ENCODE peak calls at places on chromosome 3, in nine cellular contexts. One of them, this sample, is unnamed.

GRCh38 chr3:184085389-184085852 is 11.4 kb upstream of the HTR3E start:
- DNase-seq in OCI-LY7: no peak
- DNase-seq in heart left ventricle: no peak
- DNase-seq in tibial artery: no peak
- DNase-seq in AG04450: no peak
- DNase-seq in spleen: no peak
- DNase-seq in endodermal cell: no peak
- DNase-seq in left lung: no peak
- DNase-seq in thoracic aorta: no peak
- DNase-seq in this sample: no peak

GRCh38 chr3:126961191-126961790 is 21.6 kb upstream of the PLXNA1 start:
- DNase-seq in OCI-LY7: no peak
- DNase-seq in heart left ventricle: peak
- DNase-seq in tibial artery: peak
- DNase-seq in AG04450: no peak
- DNase-seq in spleen: peak
- DNase-seq in endodermal cell: no peak
- DNase-seq in left lung: peak
- DNase-seq in thoracic aorta: peak
- DNase-seq in this sample: peak

GRCh38 chr3:38019658-38020341 is 9.6 kb downstream of the PLCD1 start:
- DNase-seq in OCI-LY7: no peak
- DNase-seq in heart left ventricle: peak
- DNase-seq in tibial artery: no peak
- DNase-seq in AG04450: no peak
- DNase-seq in spleen: no peak
- DNase-seq in endodermal cell: peak
- DNase-seq in left lung: peak
- DNase-seq in thoracic aorta: no peak
- DNase-seq in this sample: no peak

GRCh38 chr3:57856675-57857074 is 100.6 kb downstream of the SLMAP start:
- DNase-seq in OCI-LY7: peak
- DNase-seq in heart left ventricle: no peak
- DNase-seq in tibial artery: no peak
- DNase-seq in AG04450: no peak
- DNase-seq in spleen: no peak
- DNase-seq in endodermal cell: no peak
- DNase-seq in left lung: no peak
- DNase-seq in thoracic aorta: no peak
- DNase-seq in this sample: no peak

GRCh38 chr3:102174312-102174712 is 260.5 kb upstream of the ZPLD1 start:
- DNase-seq in OCI-LY7: no peak
- DNase-seq in heart left ventricle: no peak
- DNase-seq in tibial artery: no peak
- DNase-seq in AG04450: peak
- DNase-seq in spleen: no peak
- DNase-seq in endodermal cell: no peak
- DNase-seq in left lung: no peak
- DNase-seq in thoracic aorta: no peak
- DNase-seq in this sample: peak

GRCh38 chr3:178205750-178206149 is 330.5 kb upstream of the KCNMB2 start:
- DNase-seq in OCI-LY7: no peak
- DNase-seq in heart left ventricle: no peak
- DNase-seq in tibial artery: no peak
- DNase-seq in AG04450: peak
- DNase-seq in spleen: no peak
- DNase-seq in endodermal cell: no peak
- DNase-seq in left lung: no peak
- DNase-seq in thoracic aorta: no peak
- DNase-seq in this sample: no peak

GRCh38 chr3:126540342-126540849 is 16.4 kb downstream of the CHST13 start:
- DNase-seq in OCI-LY7: no peak
- DNase-seq in heart left ventricle: peak
- DNase-seq in tibial artery: peak
- DNase-seq in AG04450: peak
- DNase-seq in spleen: peak
- DNase-seq in endodermal cell: peak
- DNase-seq in left lung: peak
- DNase-seq in thoracic aorta: peak
- DNase-seq in this sample: peak

GRCh38 chr3:33439421-33440327 is 531 bp downstream of the UBP1 start:
- DNase-seq in OCI-LY7: peak
- DNase-seq in heart left ventricle: peak
- DNase-seq in tibial artery: peak
- DNase-seq in AG04450: no peak
- DNase-seq in spleen: no peak
- DNase-seq in endodermal cell: peak
- DNase-seq in left lung: peak
- DNase-seq in thoracic aorta: no peak
- DNase-seq in this sample: peak

GRCh38 chr3:151796105-151796705 is 17.7 kb upstream of the AADAC start:
- DNase-seq in OCI-LY7: no peak
- DNase-seq in heart left ventricle: no peak
- DNase-seq in tibial artery: no peak
- DNase-seq in AG04450: no peak
- DNase-seq in spleen: no peak
- DNase-seq in endodermal cell: no peak
- DNase-seq in left lung: no peak
- DNase-seq in thoracic aorta: no peak
- DNase-seq in this sample: no peak

GRCh38 chr3:184186184-184186901 is at the start of gene ABCF3:
- DNase-seq in OCI-LY7: peak
- DNase-seq in heart left ventricle: peak
- DNase-seq in tibial artery: no peak
- DNase-seq in AG04450: no peak
- DNase-seq in spleen: no peak
- DNase-seq in endodermal cell: no peak
- DNase-seq in left lung: no peak
- DNase-seq in thoracic aorta: no peak
- DNase-seq in this sample: no peak

GRCh38 chr3:184559336-184559735 is 2.2 kb upstream of the EPHB3 start:
- DNase-seq in OCI-LY7: no peak
- DNase-seq in heart left ventricle: no peak
- DNase-seq in tibial artery: no peak
- DNase-seq in AG04450: no peak
- DNase-seq in spleen: peak
- DNase-seq in endodermal cell: no peak
- DNase-seq in left lung: no peak
- DNase-seq in thoracic aorta: no peak
- DNase-seq in this sample: no peak

GRCh38 chr3:42014949-42015533 is 53.1 kb upstream of the ULK4 start:
- DNase-seq in OCI-LY7: peak
- DNase-seq in heart left ventricle: peak
- DNase-seq in tibial artery: peak
- DNase-seq in AG04450: no peak
- DNase-seq in spleen: peak
- DNase-seq in endodermal cell: peak
- DNase-seq in left lung: peak
- DNase-seq in thoracic aorta: peak
- DNase-seq in this sample: no peak

GRCh38 chr3:37249717-37250116 is 75.3 kb upstream of the LRRFIP2 start:
- DNase-seq in OCI-LY7: no peak
- DNase-seq in heart left ventricle: no peak
- DNase-seq in tibial artery: no peak
- DNase-seq in AG04450: no peak
- DNase-seq in spleen: no peak
- DNase-seq in endodermal cell: no peak
- DNase-seq in left lung: no peak
- DNase-seq in thoracic aorta: no peak
- DNase-seq in this sample: no peak

GRCh38 chr3:157541506-157542236 is 38.5 kb upstream of the VEPH1 start:
- DNase-seq in OCI-LY7: no peak
- DNase-seq in heart left ventricle: no peak
- DNase-seq in tibial artery: no peak
- DNase-seq in AG04450: no peak
- DNase-seq in spleen: no peak
- DNase-seq in endodermal cell: no peak
- DNase-seq in left lung: no peak
- DNase-seq in thoracic aorta: no peak
- DNase-seq in this sample: no peak

GRCh38 chr3:122233109-122233952 is 49.9 kb downstream of the CASR start:
- DNase-seq in OCI-LY7: peak
- DNase-seq in heart left ventricle: peak
- DNase-seq in tibial artery: peak
- DNase-seq in AG04450: no peak
- DNase-seq in spleen: peak
- DNase-seq in endodermal cell: no peak
- DNase-seq in left lung: peak
- DNase-seq in thoracic aorta: no peak
- DNase-seq in this sample: no peak

GRCh38 chr3:46934508-46935167 is 41.9 kb downstream of the CCDC12 start:
- DNase-seq in OCI-LY7: no peak
- DNase-seq in heart left ventricle: peak
- DNase-seq in tibial artery: no peak
- DNase-seq in AG04450: no peak
- DNase-seq in spleen: peak
- DNase-seq in endodermal cell: no peak
- DNase-seq in left lung: peak
- DNase-seq in thoracic aorta: no peak
- DNase-seq in this sample: no peak

GRCh38 chr3:153052096-153052460 is 109.9 kb upstream of the RAP2B start:
- DNase-seq in OCI-LY7: no peak
- DNase-seq in heart left ventricle: peak
- DNase-seq in tibial artery: no peak
- DNase-seq in AG04450: peak
- DNase-seq in spleen: no peak
- DNase-seq in endodermal cell: no peak
- DNase-seq in left lung: peak
- DNase-seq in thoracic aorta: no peak
- DNase-seq in this sample: peak

GRCh38 chr3:43737001-43737440 is 46.3 kb downstream of the ABHD5 start:
- DNase-seq in OCI-LY7: no peak
- DNase-seq in heart left ventricle: no peak
- DNase-seq in tibial artery: no peak
- DNase-seq in AG04450: no peak
- DNase-seq in spleen: no peak
- DNase-seq in endodermal cell: no peak
- DNase-seq in left lung: no peak
- DNase-seq in thoracic aorta: no peak
- DNase-seq in this sample: no peak
- H3K27ac ChIP-seq in OCI-LY7: no peak
- H3K27ac ChIP-seq in heart left ventricle: no peak
- H3K27ac ChIP-seq in tibial artery: no peak
- H3K27ac ChIP-seq in AG04450: peak
- H3K27ac ChIP-seq in spleen: no peak
- H3K27ac ChIP-seq in endodermal cell: no peak
- H3K27ac ChIP-seq in left lung: no peak
- H3K27ac ChIP-seq in thoracic aorta: peak
- H3K27ac ChIP-seq in this sample: no peak

DNA sequence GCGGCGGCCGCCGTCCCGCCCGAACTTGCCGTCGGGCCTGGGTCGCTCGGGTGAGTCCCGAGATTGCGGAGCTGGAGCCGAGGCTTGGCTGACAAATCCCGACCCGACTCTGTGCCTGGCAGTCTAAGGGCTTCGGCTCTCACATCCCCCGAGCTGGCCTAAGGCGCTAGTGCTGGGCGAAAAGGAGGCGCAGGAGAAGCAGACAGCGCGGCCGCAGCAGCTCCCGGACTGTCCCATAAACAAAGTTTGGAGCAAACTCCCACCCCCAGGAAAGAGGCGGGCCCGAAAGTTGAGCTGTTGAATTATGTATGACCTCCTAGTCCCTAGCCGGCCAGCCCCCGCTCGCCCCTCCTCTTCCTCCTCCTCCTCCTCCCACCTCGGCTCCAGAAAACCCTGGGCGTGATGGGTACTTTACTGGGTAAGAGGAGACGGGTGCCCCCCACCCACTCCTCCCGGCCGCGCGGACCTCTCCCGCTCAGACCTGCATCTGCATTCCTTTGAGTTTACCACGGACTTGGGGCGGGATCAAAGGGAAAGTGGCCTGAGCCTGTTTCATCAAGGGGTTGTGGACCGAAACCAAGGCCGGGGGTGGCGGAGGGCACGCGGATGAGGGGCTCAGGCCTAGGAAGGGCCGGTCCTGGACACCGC is at the start of gene WWTR1:
- DNase-seq in OCI-LY7: no peak
- DNase-seq in heart left ventricle: peak
- DNase-seq in tibial artery: peak
- DNase-seq in AG04450: peak
- DNase-seq in spleen: peak
- DNase-seq in endodermal cell: peak
- DNase-seq in left lung: peak
- DNase-seq in thoracic aorta: peak
- DNase-seq in this sample: peak
- TF ChIP-seq CTCF in OCI-LY7: no peak
- TF ChIP-seq CTCF in heart left ventricle: no peak
- TF ChIP-seq CTCF in tibial artery: no peak
- TF ChIP-seq CTCF in AG04450: no peak
- TF ChIP-seq CTCF in spleen: no peak
- TF ChIP-seq CTCF in endodermal cell: no peak
- TF ChIP-seq CTCF in left lung: no peak
- TF ChIP-seq CTCF in thoracic aorta: no peak
- TF ChIP-seq CTCF in this sample: no peak

GRCh38 chr3:48435774-48436476 is 4.0 kb downstream of the CCDC51 start:
- DNase-seq in OCI-LY7: peak
- DNase-seq in heart left ventricle: peak
- DNase-seq in tibial artery: peak
- DNase-seq in AG04450: peak
- DNase-seq in spleen: peak
- DNase-seq in endodermal cell: peak
- DNase-seq in left lung: peak
- DNase-seq in thoracic aorta: no peak
- DNase-seq in this sample: peak

GRCh38 chr3:48433472-48434118 is 3.7 kb upstream of the PLXNB1 start:
- DNase-seq in OCI-LY7: no peak
- DNase-seq in heart left ventricle: no peak
- DNase-seq in tibial artery: peak
- DNase-seq in AG04450: no peak
- DNase-seq in spleen: peak
- DNase-seq in endodermal cell: no peak
- DNase-seq in left lung: peak
- DNase-seq in thoracic aorta: no peak
- DNase-seq in this sample: no peak

GRCh38 chr3:48436477-48436787 is 3.5 kb downstream of the CCDC51 start:
- DNase-seq in OCI-LY7: peak
- DNase-seq in heart left ventricle: no peak
- DNase-seq in tibial artery: no peak
- DNase-seq in AG04450: no peak
- DNase-seq in spleen: peak
- DNase-seq in endodermal cell: no peak
- DNase-seq in left lung: peak
- DNase-seq in thoracic aorta: no peak
- DNase-seq in this sample: no peak

GRCh38 chr3:48435223-48435595 is 4.7 kb downstream of the CCDC51 start:
- DNase-seq in OCI-LY7: no peak
- DNase-seq in heart left ventricle: no peak
- DNase-seq in tibial artery: no peak
- DNase-seq in AG04450: no peak
- DNase-seq in spleen: no peak
- DNase-seq in endodermal cell: no peak
- DNase-seq in left lung: peak
- DNase-seq in thoracic aorta: no peak
- DNase-seq in this sample: no peak

GRCh38 chr3:48434591-48435222 is 4.8 kb upstream of the PLXNB1 start:
- DNase-seq in OCI-LY7: no peak
- DNase-seq in heart left ventricle: no peak
- DNase-seq in tibial artery: peak
- DNase-seq in AG04450: no peak
- DNase-seq in spleen: peak
- DNase-seq in endodermal cell: no peak
- DNase-seq in left lung: peak
- DNase-seq in thoracic aorta: no peak
- DNase-seq in this sample: no peak
- H3K27ac ChIP-seq in OCI-LY7: no peak
- H3K27ac ChIP-seq in heart left ventricle: no peak
- H3K27ac ChIP-seq in tibial artery: peak
- H3K27ac ChIP-seq in AG04450: no peak
- H3K27ac ChIP-seq in spleen: peak
- H3K27ac ChIP-seq in endodermal cell: no peak
- H3K27ac ChIP-seq in left lung: no peak
- H3K27ac ChIP-seq in thoracic aorta: peak
- H3K27ac ChIP-seq in this sample: no peak

GRCh38 chr3:12901631-12902045 is 60.3 kb upstream of the RPL32 start:
- DNase-seq in OCI-LY7: peak
- DNase-seq in heart left ventricle: peak
- DNase-seq in tibial artery: no peak
- DNase-seq in AG04450: no peak
- DNase-seq in spleen: peak
- DNase-seq in endodermal cell: peak
- DNase-seq in left lung: no peak
- DNase-seq in thoracic aorta: no peak
- DNase-seq in this sample: no peak
- TF ChIP-seq CTCF in OCI-LY7: peak
- TF ChIP-seq CTCF in heart left ventricle: no peak
- TF ChIP-seq CTCF in tibial artery: no peak
- TF ChIP-seq CTCF in AG04450: no peak
- TF ChIP-seq CTCF in spleen: no peak
- TF ChIP-seq CTCF in endodermal cell: no peak
- TF ChIP-seq CTCF in left lung: no peak
- TF ChIP-seq CTCF in thoracic aorta: no peak
- TF ChIP-seq CTCF in this sample: peak